ENCODE peak calls at places on chromosome X, in eight cellular contexts. V is right cardiac atrium; H is GM03348; B is NCI-H1105 treated with DMSO at 0.1 percent for 48 hours; W is breast epithelium; P is M059J; E is CD8-positive, alpha-beta T cell; Y is PC-3. N is an unnamed sample.

GRCh38 chrX:15853586-15854079 is 980 bp downstream of the AP1S2 start:
- DNase-seq in V (no peak), H (no peak), B (no peak), W (no peak), P (peak; percentile 46), E (no peak), Y (peak; percentile 15), N (no peak)

GRCh38 chrX:108736509-108737479 is at the start of gene IRS4:
- DNase-seq in V (peak; percentile 54), H (no peak), B (peak; percentile 69), W (no peak), P (peak; percentile 10), E (no peak), Y (peak; percentile 18), N (no peak)

GRCh38 chrX:43456056-43456455 is 200.0 kb upstream of the MAOA start:
- DNase-seq in V (no peak), H (no peak), B (no peak), W (no peak), P (no peak), E (no peak), Y (no peak), N (no peak)

GRCh38 chrX:12115377-12115776 is 22.9 kb upstream of the FRMPD4 start:
- DNase-seq in V (no peak), H (no peak), B (no peak), W (no peak), P (peak; percentile 14), E (no peak), Y (peak; percentile 34), N (no peak)

GRCh38 chrX:16832301-16832700 is 37.9 kb downstream of the RBBP7 start:
- DNase-seq in V (no peak), H (no peak), B (no peak), W (no peak), P (no peak), E (no peak), Y (no peak), N (no peak)

GRCh38 chrX:70262952-70263567 is 3.1 kb upstream of the P2RY4 start:
- DNase-seq in V (peak; percentile 72), H (peak; percentile 5), B (peak; percentile 20), W (peak; percentile 39), P (peak; percentile 51), E (peak; percentile 13), Y (peak; percentile 80), N (no peak)

GRCh38 chrX:68060506-68061205 is 372.6 kb downstream of the OPHN1 start:
- DNase-seq in V (no peak), H (peak; percentile 11), B (no peak), W (no peak), P (peak; percentile 34), E (no peak), Y (no peak), N (no peak)

GRCh38 chrX:150421816-150422215 is 58.7 kb downstream of the MAMLD1 start:
- DNase-seq in V (peak; percentile 80), H (no peak), B (no peak), W (no peak), P (peak; percentile 24), E (no peak), Y (no peak), N (no peak)

GRCh38 chrX:14694631-14695030 is 165.3 kb downstream of the GLRA2 start:
- DNase-seq in V (no peak), H (peak; percentile 16), B (no peak), W (no peak), P (peak; percentile 75), E (no peak), Y (peak; percentile 65), N (no peak)